ENCODE peak calls at places on chromosomes 7 and 10, in five cellular contexts. One of them, this sample, is unnamed.

GRCh38 chr7:9102846-9103245 is 669.4 kb downstream of the NXPH1 start:
- DNase-seq in transverse colon: no peak
- DNase-seq in HFF-Myc: no peak
- DNase-seq in HCT116: no peak
- DNase-seq in prostate gland: no peak
- DNase-seq in this sample: no peak

GRCh38 chr7:157685430-157686284 is 348.9 kb downstream of the DNAJB6 start:
- DNase-seq in prostate gland: no peak
- DNase-seq in transverse colon: no peak
- DNase-seq in HCT116: no peak
- DNase-seq in HFF-Myc: no peak
- DNase-seq in this sample: no peak

GRCh38 chr7:135121868-135122267 is 26.0 kb upstream of the TMEM140 start:
- DNase-seq in transverse colon: no peak
- DNase-seq in HFF-Myc: no peak
- DNase-seq in prostate gland: no peak
- DNase-seq in HCT116: no peak
- DNase-seq in this sample: peak

GRCh38 chr7:27868117-27868516 is 128.2 kb downstream of the TAX1BP1 start:
- DNase-seq in HCT116: no peak
- DNase-seq in prostate gland: no peak
- DNase-seq in HFF-Myc: no peak
- DNase-seq in transverse colon: no peak
- DNase-seq in this sample: peak

GRCh38 chr7:39252916-39253315 is 275.2 kb downstream of the POU6F2 start:
- DNase-seq in HFF-Myc: no peak
- DNase-seq in transverse colon: no peak
- DNase-seq in prostate gland: no peak
- DNase-seq in HCT116: no peak
- DNase-seq in this sample: no peak

GRCh38 chr10:77965294-77965693 is 38.7 kb upstream of the DLG5 start:
- DNase-seq in prostate gland: no peak
- DNase-seq in HCT116: no peak
- DNase-seq in transverse colon: no peak
- DNase-seq in HFF-Myc: peak
- DNase-seq in this sample: peak

GRCh38 chr10:7475954-7476353 is 65.1 kb upstream of the SFMBT2 start:
- DNase-seq in transverse colon: no peak
- DNase-seq in HCT116: no peak
- DNase-seq in HFF-Myc: no peak
- DNase-seq in prostate gland: no peak
- DNase-seq in this sample: no peak

GRCh38 chr10:86775859-86776180 is 19.4 kb downstream of the BMPR1A start:
- DNase-seq in prostate gland: no peak
- DNase-seq in transverse colon: no peak
- DNase-seq in HFF-Myc: no peak
- DNase-seq in HCT116: no peak
- DNase-seq in this sample: no peak

GRCh38 chr7:29102554-29103151 is 43.7 kb downstream of the CPVL start:
- DNase-seq in prostate gland: peak
- DNase-seq in HFF-Myc: peak
- DNase-seq in HCT116: peak
- DNase-seq in transverse colon: peak
- DNase-seq in this sample: peak

GRCh38 chr10:6504296-6504695 is 75.8 kb downstream of the PRKCQ start:
- DNase-seq in HCT116: no peak
- DNase-seq in HFF-Myc: no peak
- DNase-seq in prostate gland: no peak
- DNase-seq in transverse colon: no peak
- DNase-seq in this sample: no peak

GRCh38 chr7:55964802-55965470 is 551 bp downstream of the NIPSNAP2 start:
- DNase-seq in HCT116: peak
- DNase-seq in prostate gland: peak
- DNase-seq in HFF-Myc: no peak
- DNase-seq in transverse colon: peak
- DNase-seq in this sample: peak

GRCh38 chr10:71517310-71518159 is 120.8 kb downstream of the CDH23 start:
- DNase-seq in transverse colon: no peak
- DNase-seq in HFF-Myc: no peak
- DNase-seq in prostate gland: no peak
- DNase-seq in HCT116: no peak
- DNase-seq in this sample: no peak

GRCh38 chr7:36116347-36117200 is 36.5 kb upstream of the EEPD1 start:
- DNase-seq in HFF-Myc: no peak
- DNase-seq in prostate gland: no peak
- DNase-seq in HCT116: peak
- DNase-seq in transverse colon: no peak
- DNase-seq in this sample: peak

GRCh38 chr7:90824386-90825307 is 228.5 kb downstream of the CDK14 start:
- DNase-seq in HFF-Myc: peak
- DNase-seq in HCT116: no peak
- DNase-seq in prostate gland: no peak
- DNase-seq in transverse colon: no peak
- DNase-seq in this sample: peak

GRCh38 chr10:118793545-118793944 is 38.8 kb upstream of the CACUL1 start:
- DNase-seq in HCT116: no peak
- DNase-seq in HFF-Myc: no peak
- DNase-seq in transverse colon: no peak
- DNase-seq in prostate gland: no peak
- DNase-seq in this sample: no peak

GRCh38 chr7:136637826-136638225 is 230.6 kb upstream of the CHRM2 start:
- DNase-seq in HFF-Myc: no peak
- DNase-seq in prostate gland: no peak
- DNase-seq in HCT116: no peak
- DNase-seq in transverse colon: no peak
- DNase-seq in this sample: no peak

GRCh38 chr7:134031835-134032617 is 95.1 kb upstream of the LRGUK start:
- DNase-seq in transverse colon: no peak
- DNase-seq in prostate gland: no peak
- DNase-seq in HFF-Myc: no peak
- DNase-seq in HCT116: no peak
- DNase-seq in this sample: no peak

GRCh38 chr7:64618785-64619456 is 47.0 kb upstream of the ZNF107 start:
- DNase-seq in HCT116: peak
- DNase-seq in HFF-Myc: peak
- DNase-seq in transverse colon: no peak
- DNase-seq in prostate gland: peak
- DNase-seq in this sample: peak

GRCh38 chr7:43781726-43782607 is 23.5 kb downstream of the BLVRA start:
- DNase-seq in HFF-Myc: no peak
- DNase-seq in prostate gland: no peak
- DNase-seq in transverse colon: no peak
- DNase-seq in HCT116: no peak
- DNase-seq in this sample: peak

GRCh38 chr10:29858352-29859267 is 200.8 kb downstream of the JCAD start:
- DNase-seq in HFF-Myc: no peak
- DNase-seq in HCT116: peak
- DNase-seq in transverse colon: peak
- DNase-seq in prostate gland: peak
- DNase-seq in this sample: peak

GRCh38 chr10:125449571-125449970 is 233.4 kb downstream of the TEX36 start:
- DNase-seq in prostate gland: no peak
- DNase-seq in HFF-Myc: no peak
- DNase-seq in HCT116: no peak
- DNase-seq in transverse colon: no peak
- DNase-seq in this sample: no peak

GRCh38 chr7:131511071-131511470 is 45.4 kb downstream of the PODXL start:
- DNase-seq in HCT116: no peak
- DNase-seq in HFF-Myc: no peak
- DNase-seq in transverse colon: no peak
- DNase-seq in prostate gland: no peak
- DNase-seq in this sample: no peak

GRCh38 chr7:131507592-131508331 is 48.7 kb downstream of the PODXL start:
- DNase-seq in transverse colon: peak
- DNase-seq in prostate gland: peak
- DNase-seq in HCT116: peak
- DNase-seq in HFF-Myc: no peak
- DNase-seq in this sample: peak

GRCh38 chr7:131509087-131509486 is 47.3 kb downstream of the PODXL start:
- DNase-seq in transverse colon: no peak
- DNase-seq in HFF-Myc: no peak
- DNase-seq in HCT116: no peak
- DNase-seq in prostate gland: no peak
- DNase-seq in this sample: no peak

GRCh38 chr7:131511774-131512535 is 44.5 kb downstream of the PODXL start:
- DNase-seq in HCT116: no peak
- DNase-seq in HFF-Myc: no peak
- DNase-seq in transverse colon: no peak
- DNase-seq in prostate gland: no peak
- DNase-seq in this sample: no peak

GRCh38 chr7:131509781-131510180 is 46.6 kb downstream of the PODXL start:
- DNase-seq in HFF-Myc: no peak
- DNase-seq in HCT116: no peak
- DNase-seq in prostate gland: no peak
- DNase-seq in transverse colon: no peak
- DNase-seq in this sample: no peak
- TF ChIP-seq CTCF in HFF-Myc: no peak
- TF ChIP-seq CTCF in HCT116: no peak
- TF ChIP-seq CTCF in prostate gland: no peak
- TF ChIP-seq CTCF in transverse colon: no peak
- TF ChIP-seq CTCF in this sample: no peak

DNA sequence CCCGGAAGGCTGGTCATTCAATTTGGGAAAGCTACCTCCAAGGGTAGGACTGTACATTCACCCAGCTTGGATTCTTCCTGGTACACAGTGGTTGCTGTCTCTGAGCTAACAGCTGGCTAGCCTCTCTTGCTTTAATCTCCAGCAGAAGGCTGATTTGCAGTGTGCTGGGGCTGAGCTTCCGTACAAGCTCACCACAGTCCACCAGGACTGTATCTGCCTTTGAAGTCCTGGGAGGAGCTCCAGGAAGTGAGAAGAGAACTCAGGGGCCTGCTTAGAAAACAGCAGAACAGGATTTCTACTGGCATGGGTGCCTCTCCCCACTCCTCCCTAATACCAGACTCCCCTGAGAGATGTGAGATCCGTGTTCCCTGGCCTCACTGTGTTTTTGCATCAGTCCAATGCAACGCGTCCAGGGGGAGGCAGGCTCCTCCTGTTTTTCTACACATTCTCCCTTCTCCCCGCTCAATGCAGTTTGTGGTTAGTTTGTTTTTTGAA is 6.6 kb downstream of the AFAP1L2 start:
- DNase-seq in HFF-Myc: no peak
- DNase-seq in HCT116: no peak
- DNase-seq in prostate gland: no peak
- DNase-seq in transverse colon: no peak
- DNase-seq in this sample: peak
- H3K4me3 ChIP-seq in HFF-Myc: no peak
- H3K4me3 ChIP-seq in HCT116: no peak
- H3K4me3 ChIP-seq in prostate gland: no peak
- H3K4me3 ChIP-seq in transverse colon: no peak
- H3K4me3 ChIP-seq in this sample: no peak

GRCh38 chr10:1476106-1476803 is 261.1 kb downstream of the ADARB2 start:
- DNase-seq in HCT116: no peak
- DNase-seq in prostate gland: no peak
- DNase-seq in HFF-Myc: no peak
- DNase-seq in transverse colon: no peak
- DNase-seq in this sample: no peak
- TF ChIP-seq CTCF in HCT116: no peak
- TF ChIP-seq CTCF in prostate gland: no peak
- TF ChIP-seq CTCF in HFF-Myc: no peak
- TF ChIP-seq CTCF in transverse colon: no peak
- TF ChIP-seq CTCF in this sample: no peak

GRCh38 chr10:112792487-112793196 is 157.4 kb upstream of the TCF7L2 start:
- DNase-seq in prostate gland: no peak
- DNase-seq in transverse colon: peak
- DNase-seq in HCT116: no peak
- DNase-seq in HFF-Myc: no peak
- DNase-seq in this sample: peak
- H3K4me3 ChIP-seq in prostate gland: no peak
- H3K4me3 ChIP-seq in transverse colon: no peak
- H3K4me3 ChIP-seq in HCT116: no peak
- H3K4me3 ChIP-seq in HFF-Myc: no peak
- H3K4me3 ChIP-seq in this sample: no peak